ENCODE peak calls at places on chromosome 4, in nine cellular contexts. One of them, this sample, is unnamed.

GRCh38 chr4:53196195-53196641 is 169.6 kb downstream of the SCFD2 start:
- DNase-seq in naive B cell: no peak
- DNase-seq in G401: no peak
- DNase-seq in naive thymus-derived CD8-positive, alpha-beta T cell: no peak
- DNase-seq in breast epithelium: no peak
- DNase-seq in ascending aorta: no peak
- DNase-seq in T-helper 9 cell: no peak
- DNase-seq in neural crest cell: no peak
- DNase-seq in lung: no peak
- DNase-seq in this sample: no peak

GRCh38 chr4:74366367-74366891 is 1.5 kb downstream of the EREG start:
- DNase-seq in naive B cell: no peak
- DNase-seq in G401: no peak
- DNase-seq in naive thymus-derived CD8-positive, alpha-beta T cell: no peak
- DNase-seq in breast epithelium: no peak
- DNase-seq in ascending aorta: no peak
- DNase-seq in T-helper 9 cell: no peak
- DNase-seq in neural crest cell: no peak
- DNase-seq in lung: no peak
- DNase-seq in this sample: no peak

GRCh38 chr4:73919691-73920090 is 50.5 kb downstream of the CXCL1 start:
- DNase-seq in naive B cell: no peak
- DNase-seq in G401: no peak
- DNase-seq in naive thymus-derived CD8-positive, alpha-beta T cell: no peak
- DNase-seq in breast epithelium: no peak
- DNase-seq in ascending aorta: no peak
- DNase-seq in T-helper 9 cell: no peak
- DNase-seq in neural crest cell: no peak
- DNase-seq in lung: no peak
- DNase-seq in this sample: no peak

GRCh38 chr4:147407261-147408045 is 73.4 kb upstream of the EDNRA start:
- DNase-seq in naive B cell: no peak
- DNase-seq in G401: no peak
- DNase-seq in naive thymus-derived CD8-positive, alpha-beta T cell: no peak
- DNase-seq in breast epithelium: no peak
- DNase-seq in ascending aorta: no peak
- DNase-seq in T-helper 9 cell: no peak
- DNase-seq in neural crest cell: no peak
- DNase-seq in lung: no peak
- DNase-seq in this sample: no peak

GRCh38 chr4:16259531-16260246 is 33.4 kb upstream of the TAPT1 start:
- DNase-seq in naive B cell: no peak
- DNase-seq in G401: no peak
- DNase-seq in naive thymus-derived CD8-positive, alpha-beta T cell: no peak
- DNase-seq in breast epithelium: no peak
- DNase-seq in ascending aorta: no peak
- DNase-seq in T-helper 9 cell: no peak
- DNase-seq in neural crest cell: no peak
- DNase-seq in lung: no peak
- DNase-seq in this sample: no peak

GRCh38 chr4:22661443-22661842 is 31.3 kb upstream of the GBA3 start:
- DNase-seq in naive B cell: no peak
- DNase-seq in G401: no peak
- DNase-seq in naive thymus-derived CD8-positive, alpha-beta T cell: no peak
- DNase-seq in breast epithelium: peak; percentile 42
- DNase-seq in ascending aorta: no peak
- DNase-seq in T-helper 9 cell: no peak
- DNase-seq in neural crest cell: no peak
- DNase-seq in lung: no peak
- DNase-seq in this sample: no peak

GRCh38 chr4:7625073-7625472 is 190.3 kb upstream of the PSAPL1 start:
- DNase-seq in naive B cell: no peak
- DNase-seq in G401: peak; percentile 61
- DNase-seq in naive thymus-derived CD8-positive, alpha-beta T cell: no peak
- DNase-seq in breast epithelium: no peak
- DNase-seq in ascending aorta: no peak
- DNase-seq in T-helper 9 cell: no peak
- DNase-seq in neural crest cell: no peak
- DNase-seq in lung: no peak
- DNase-seq in this sample: no peak

GRCh38 chr4:4423706-4424498 is 37.0 kb downstream of the NSG1 start:
- DNase-seq in naive B cell: no peak
- DNase-seq in G401: no peak
- DNase-seq in naive thymus-derived CD8-positive, alpha-beta T cell: no peak
- DNase-seq in breast epithelium: no peak
- DNase-seq in ascending aorta: peak; percentile 48
- DNase-seq in T-helper 9 cell: no peak
- DNase-seq in neural crest cell: no peak
- DNase-seq in lung: no peak
- DNase-seq in this sample: no peak

GRCh38 chr4:161132715-161133425 is 1030.9 kb downstream of the FSTL5 start:
- DNase-seq in naive B cell: no peak
- DNase-seq in G401: no peak
- DNase-seq in naive thymus-derived CD8-positive, alpha-beta T cell: no peak
- DNase-seq in breast epithelium: no peak
- DNase-seq in ascending aorta: no peak
- DNase-seq in T-helper 9 cell: no peak
- DNase-seq in neural crest cell: no peak
- DNase-seq in lung: no peak
- DNase-seq in this sample: no peak

GRCh38 chr4:153447175-153447887 is 18.8 kb upstream of the TMEM131L start:
- DNase-seq in naive B cell: no peak
- DNase-seq in G401: no peak
- DNase-seq in naive thymus-derived CD8-positive, alpha-beta T cell: no peak
- DNase-seq in breast epithelium: no peak
- DNase-seq in ascending aorta: no peak
- DNase-seq in T-helper 9 cell: no peak
- DNase-seq in neural crest cell: no peak
- DNase-seq in lung: no peak
- DNase-seq in this sample: no peak

GRCh38 chr4:100547541-100548208 is 29.9 kb upstream of the EMCN start:
- DNase-seq in naive B cell: no peak
- DNase-seq in G401: no peak
- DNase-seq in naive thymus-derived CD8-positive, alpha-beta T cell: no peak
- DNase-seq in breast epithelium: no peak
- DNase-seq in ascending aorta: no peak
- DNase-seq in T-helper 9 cell: no peak
- DNase-seq in neural crest cell: no peak
- DNase-seq in lung: no peak
- DNase-seq in this sample: no peak

GRCh38 chr4:169311643-169312365 is 41.0 kb upstream of the SH3RF1 start:
- DNase-seq in naive B cell: peak; percentile 22
- DNase-seq in G401: peak; percentile 15
- DNase-seq in naive thymus-derived CD8-positive, alpha-beta T cell: no peak
- DNase-seq in breast epithelium: no peak
- DNase-seq in ascending aorta: no peak
- DNase-seq in T-helper 9 cell: no peak
- DNase-seq in neural crest cell: peak; percentile 14
- DNase-seq in lung: no peak
- DNase-seq in this sample: no peak

GRCh38 chr4:173490817-173491518 is 39.1 kb downstream of the HAND2 start:
- DNase-seq in naive B cell: no peak
- DNase-seq in G401: no peak
- DNase-seq in naive thymus-derived CD8-positive, alpha-beta T cell: no peak
- DNase-seq in breast epithelium: no peak
- DNase-seq in ascending aorta: peak; percentile 79
- DNase-seq in T-helper 9 cell: no peak
- DNase-seq in neural crest cell: no peak
- DNase-seq in lung: no peak
- DNase-seq in this sample: no peak

GRCh38 chr4:122152699-122153328 is 683 bp downstream of the BLTP1 start:
- DNase-seq in naive B cell: no peak
- DNase-seq in G401: peak; percentile 61
- DNase-seq in naive thymus-derived CD8-positive, alpha-beta T cell: no peak
- DNase-seq in breast epithelium: peak; percentile 24
- DNase-seq in ascending aorta: peak; percentile 73
- DNase-seq in T-helper 9 cell: peak; percentile 16
- DNase-seq in neural crest cell: peak; percentile 33
- DNase-seq in lung: no peak
- DNase-seq in this sample: no peak

GRCh38 chr4:53861856-53862610 is 202.4 kb downstream of the CHIC2 start:
- DNase-seq in naive B cell: no peak
- DNase-seq in G401: no peak
- DNase-seq in naive thymus-derived CD8-positive, alpha-beta T cell: no peak
- DNase-seq in breast epithelium: no peak
- DNase-seq in ascending aorta: no peak
- DNase-seq in T-helper 9 cell: no peak
- DNase-seq in neural crest cell: no peak
- DNase-seq in lung: no peak
- DNase-seq in this sample: no peak

GRCh38 chr4:186029731-186030421 is 39.1 kb upstream of the TLR3 start:
- DNase-seq in naive B cell: no peak
- DNase-seq in G401: peak; percentile 34
- DNase-seq in naive thymus-derived CD8-positive, alpha-beta T cell: no peak
- DNase-seq in breast epithelium: peak; percentile 76
- DNase-seq in ascending aorta: peak; percentile 95
- DNase-seq in T-helper 9 cell: no peak
- DNase-seq in neural crest cell: no peak
- DNase-seq in lung: peak; percentile 50
- DNase-seq in this sample: no peak

GRCh38 chr4:88159137-88159725 is 792 bp upstream of the ABCG2 start:
- DNase-seq in naive B cell: no peak
- DNase-seq in G401: peak; percentile 17
- DNase-seq in naive thymus-derived CD8-positive, alpha-beta T cell: no peak
- DNase-seq in breast epithelium: no peak
- DNase-seq in ascending aorta: peak; percentile 65
- DNase-seq in T-helper 9 cell: no peak
- DNase-seq in neural crest cell: no peak
- DNase-seq in lung: no peak
- DNase-seq in this sample: no peak

GRCh38 chr4:121946644-121947043 is 5.2 kb downstream of the TRPC3 start:
- DNase-seq in naive B cell: no peak
- DNase-seq in G401: no peak
- DNase-seq in naive thymus-derived CD8-positive, alpha-beta T cell: no peak
- DNase-seq in breast epithelium: no peak
- DNase-seq in ascending aorta: no peak
- DNase-seq in T-helper 9 cell: no peak
- DNase-seq in neural crest cell: no peak
- DNase-seq in lung: no peak
- DNase-seq in this sample: no peak

GRCh38 chr4:179196511-179196910 is 1754.3 kb upstream of the AGA start:
- DNase-seq in naive B cell: no peak
- DNase-seq in G401: no peak
- DNase-seq in naive thymus-derived CD8-positive, alpha-beta T cell: no peak
- DNase-seq in breast epithelium: no peak
- DNase-seq in ascending aorta: no peak
- DNase-seq in T-helper 9 cell: no peak
- DNase-seq in neural crest cell: no peak
- DNase-seq in lung: no peak
- DNase-seq in this sample: no peak

GRCh38 chr4:81408341-81408740 is 63.4 kb downstream of the RASGEF1B start:
- DNase-seq in naive B cell: no peak
- DNase-seq in G401: no peak
- DNase-seq in naive thymus-derived CD8-positive, alpha-beta T cell: no peak
- DNase-seq in breast epithelium: no peak
- DNase-seq in ascending aorta: no peak
- DNase-seq in T-helper 9 cell: no peak
- DNase-seq in neural crest cell: no peak
- DNase-seq in lung: no peak
- DNase-seq in this sample: no peak

GRCh38 chr4:52423967-52424366 is 235.1 kb downstream of the USP46 start:
- DNase-seq in naive B cell: no peak
- DNase-seq in G401: no peak
- DNase-seq in naive thymus-derived CD8-positive, alpha-beta T cell: no peak
- DNase-seq in breast epithelium: no peak
- DNase-seq in ascending aorta: no peak
- DNase-seq in T-helper 9 cell: no peak
- DNase-seq in neural crest cell: no peak
- DNase-seq in lung: no peak
- DNase-seq in this sample: no peak

GRCh38 chr4:112523764-112524505 is 8.0 kb upstream of the NEUROG2 start:
- DNase-seq in naive B cell: peak; percentile 73
- DNase-seq in G401: no peak
- DNase-seq in naive thymus-derived CD8-positive, alpha-beta T cell: peak; percentile 75
- DNase-seq in breast epithelium: no peak
- DNase-seq in ascending aorta: peak; percentile 66
- DNase-seq in T-helper 9 cell: peak; percentile 70
- DNase-seq in neural crest cell: peak; percentile 75
- DNase-seq in lung: peak; percentile 47
- DNase-seq in this sample: peak; percentile 83

GRCh38 chr4:138222041-138222440 is 20.1 kb downstream of the SLC7A11 start:
- DNase-seq in naive B cell: no peak
- DNase-seq in G401: peak; percentile 24
- DNase-seq in naive thymus-derived CD8-positive, alpha-beta T cell: no peak
- DNase-seq in breast epithelium: no peak
- DNase-seq in ascending aorta: no peak
- DNase-seq in T-helper 9 cell: no peak
- DNase-seq in neural crest cell: no peak
- DNase-seq in lung: no peak
- DNase-seq in this sample: no peak

GRCh38 chr4:184097240-184097619 is 120.4 kb downstream of the ENPP6 start:
- DNase-seq in naive B cell: no peak
- DNase-seq in G401: peak; percentile 43
- DNase-seq in naive thymus-derived CD8-positive, alpha-beta T cell: no peak
- DNase-seq in breast epithelium: peak; percentile 24
- DNase-seq in ascending aorta: peak; percentile 76
- DNase-seq in T-helper 9 cell: no peak
- DNase-seq in neural crest cell: no peak
- DNase-seq in lung: peak; percentile 44
- DNase-seq in this sample: no peak

GRCh38 chr4:181148470-181148869 is 1094.7 kb upstream of the TENM3 start:
- DNase-seq in naive B cell: no peak
- DNase-seq in G401: peak; percentile 5
- DNase-seq in naive thymus-derived CD8-positive, alpha-beta T cell: no peak
- DNase-seq in breast epithelium: no peak
- DNase-seq in ascending aorta: no peak
- DNase-seq in T-helper 9 cell: no peak
- DNase-seq in neural crest cell: no peak
- DNase-seq in lung: no peak
- DNase-seq in this sample: no peak

GRCh38 chr4:119752936-119753335 is 124.3 kb upstream of the PDE5A start:
- DNase-seq in naive B cell: no peak
- DNase-seq in G401: no peak
- DNase-seq in naive thymus-derived CD8-positive, alpha-beta T cell: no peak
- DNase-seq in breast epithelium: no peak
- DNase-seq in ascending aorta: no peak
- DNase-seq in T-helper 9 cell: no peak
- DNase-seq in neural crest cell: no peak
- DNase-seq in lung: no peak
- DNase-seq in this sample: no peak